ENCODE peak calls at places on chromosomes 12 and 14, in seven cellular contexts. One of them, this sample, is unnamed.

GRCh38 chr12:21666722-21667121 is 9.1 kb upstream of the LDHB start:
- DNase-seq in activated T-helper 1 cell treated with anti-CD3 and anti-CD28 coated beads, Interleukin-2, amount 50 U/mL, for 16 hours: no peak
- DNase-seq in CD4-positive, alpha-beta T cell: no peak
- DNase-seq in NCI-H524 treated with DMSO at 0.1 percent for 48 hours: no peak
- DNase-seq in A549: no peak
- DNase-seq in fibroblast of pulmonary artery: no peak
- DNase-seq in NCI-H1694: no peak
- DNase-seq in this sample: no peak

GRCh38 chr12:75553398-75553797 is 42.0 kb upstream of the KRR1 start:
- DNase-seq in activated T-helper 1 cell treated with anti-CD3 and anti-CD28 coated beads, Interleukin-2, amount 50 U/mL, for 16 hours: no peak
- DNase-seq in CD4-positive, alpha-beta T cell: no peak
- DNase-seq in NCI-H524 treated with DMSO at 0.1 percent for 48 hours: no peak
- DNase-seq in A549: no peak
- DNase-seq in fibroblast of pulmonary artery: no peak
- DNase-seq in NCI-H1694: no peak
- DNase-seq in this sample: no peak

GRCh38 chr12:110039085-110039807 is 9.1 kb downstream of the C12orf76 start:
- DNase-seq in activated T-helper 1 cell treated with anti-CD3 and anti-CD28 coated beads, Interleukin-2, amount 50 U/mL, for 16 hours: no peak
- DNase-seq in CD4-positive, alpha-beta T cell: peak; percentile 15
- DNase-seq in NCI-H524 treated with DMSO at 0.1 percent for 48 hours: no peak
- DNase-seq in A549: peak; percentile 92
- DNase-seq in fibroblast of pulmonary artery: peak; percentile 95
- DNase-seq in NCI-H1694: no peak
- DNase-seq in this sample: no peak

GRCh38 chr14:75548544-75548943 is 26.3 kb downstream of the BATF start:
- DNase-seq in activated T-helper 1 cell treated with anti-CD3 and anti-CD28 coated beads, Interleukin-2, amount 50 U/mL, for 16 hours: no peak
- DNase-seq in CD4-positive, alpha-beta T cell: no peak
- DNase-seq in NCI-H524 treated with DMSO at 0.1 percent for 48 hours: no peak
- DNase-seq in A549: no peak
- DNase-seq in fibroblast of pulmonary artery: peak; percentile 68
- DNase-seq in NCI-H1694: no peak
- DNase-seq in this sample: no peak

GRCh38 chr12:10501031-10501430 is 4.7 kb upstream of the EIF2S3B start:
- DNase-seq in activated T-helper 1 cell treated with anti-CD3 and anti-CD28 coated beads, Interleukin-2, amount 50 U/mL, for 16 hours: no peak
- DNase-seq in CD4-positive, alpha-beta T cell: no peak
- DNase-seq in NCI-H524 treated with DMSO at 0.1 percent for 48 hours: no peak
- DNase-seq in A549: no peak
- DNase-seq in fibroblast of pulmonary artery: peak; percentile 30
- DNase-seq in NCI-H1694: no peak
- DNase-seq in this sample: no peak

GRCh38 chr14:21258889-21259787 is 10.1 kb downstream of the HNRNPC start:
- DNase-seq in activated T-helper 1 cell treated with anti-CD3 and anti-CD28 coated beads, Interleukin-2, amount 50 U/mL, for 16 hours: no peak
- DNase-seq in CD4-positive, alpha-beta T cell: no peak
- DNase-seq in NCI-H524 treated with DMSO at 0.1 percent for 48 hours: no peak
- DNase-seq in A549: no peak
- DNase-seq in fibroblast of pulmonary artery: no peak
- DNase-seq in NCI-H1694: no peak
- DNase-seq in this sample: no peak

GRCh38 chr12:59665692-59666091 is 69.9 kb downstream of the SLC16A7 start:
- DNase-seq in activated T-helper 1 cell treated with anti-CD3 and anti-CD28 coated beads, Interleukin-2, amount 50 U/mL, for 16 hours: no peak
- DNase-seq in CD4-positive, alpha-beta T cell: no peak
- DNase-seq in NCI-H524 treated with DMSO at 0.1 percent for 48 hours: no peak
- DNase-seq in A549: no peak
- DNase-seq in fibroblast of pulmonary artery: no peak
- DNase-seq in NCI-H1694: no peak
- DNase-seq in this sample: no peak

GRCh38 chr12:57694459-57695019 is 607 bp downstream of the OS9 start:
- DNase-seq in activated T-helper 1 cell treated with anti-CD3 and anti-CD28 coated beads, Interleukin-2, amount 50 U/mL, for 16 hours: peak; percentile 4
- DNase-seq in CD4-positive, alpha-beta T cell: peak; percentile 1
- DNase-seq in NCI-H524 treated with DMSO at 0.1 percent for 48 hours: no peak
- DNase-seq in A549: no peak
- DNase-seq in fibroblast of pulmonary artery: no peak
- DNase-seq in NCI-H1694: peak; percentile 3
- DNase-seq in this sample: peak; percentile 13

GRCh38 chr14:27015046-27015445 is 417.2 kb upstream of the NOVA1 start:
- DNase-seq in activated T-helper 1 cell treated with anti-CD3 and anti-CD28 coated beads, Interleukin-2, amount 50 U/mL, for 16 hours: no peak
- DNase-seq in CD4-positive, alpha-beta T cell: no peak
- DNase-seq in NCI-H524 treated with DMSO at 0.1 percent for 48 hours: no peak
- DNase-seq in A549: no peak
- DNase-seq in fibroblast of pulmonary artery: peak; percentile 20
- DNase-seq in NCI-H1694: no peak
- DNase-seq in this sample: no peak

GRCh38 chr14:94100847-94101246 is 9.7 kb upstream of the IFI27 start:
- DNase-seq in activated T-helper 1 cell treated with anti-CD3 and anti-CD28 coated beads, Interleukin-2, amount 50 U/mL, for 16 hours: no peak
- DNase-seq in CD4-positive, alpha-beta T cell: no peak
- DNase-seq in NCI-H524 treated with DMSO at 0.1 percent for 48 hours: no peak
- DNase-seq in A549: peak; percentile 15
- DNase-seq in fibroblast of pulmonary artery: peak; percentile 59
- DNase-seq in NCI-H1694: no peak
- DNase-seq in this sample: no peak

GRCh38 chr12:5276327-5276880 is 155.5 kb upstream of the NTF3 start:
- DNase-seq in activated T-helper 1 cell treated with anti-CD3 and anti-CD28 coated beads, Interleukin-2, amount 50 U/mL, for 16 hours: no peak
- DNase-seq in CD4-positive, alpha-beta T cell: no peak
- DNase-seq in NCI-H524 treated with DMSO at 0.1 percent for 48 hours: no peak
- DNase-seq in A549: no peak
- DNase-seq in fibroblast of pulmonary artery: no peak
- DNase-seq in NCI-H1694: no peak
- DNase-seq in this sample: peak; percentile 11

GRCh38 chr12:17278946-17279345 is 673.0 kb upstream of the LMO3 start:
- DNase-seq in activated T-helper 1 cell treated with anti-CD3 and anti-CD28 coated beads, Interleukin-2, amount 50 U/mL, for 16 hours: no peak
- DNase-seq in CD4-positive, alpha-beta T cell: no peak
- DNase-seq in NCI-H524 treated with DMSO at 0.1 percent for 48 hours: no peak
- DNase-seq in A549: peak; percentile 4
- DNase-seq in fibroblast of pulmonary artery: no peak
- DNase-seq in NCI-H1694: peak; percentile 15
- DNase-seq in this sample: no peak

GRCh38 chr14:90715993-90716392 is 100.2 kb downstream of the TTC7B start:
- DNase-seq in activated T-helper 1 cell treated with anti-CD3 and anti-CD28 coated beads, Interleukin-2, amount 50 U/mL, for 16 hours: no peak
- DNase-seq in CD4-positive, alpha-beta T cell: no peak
- DNase-seq in NCI-H524 treated with DMSO at 0.1 percent for 48 hours: no peak
- DNase-seq in A549: no peak
- DNase-seq in fibroblast of pulmonary artery: no peak
- DNase-seq in NCI-H1694: no peak
- DNase-seq in this sample: no peak

GRCh38 chr12:124827588-124828184 is 36.0 kb downstream of the SCARB1 start:
- DNase-seq in activated T-helper 1 cell treated with anti-CD3 and anti-CD28 coated beads, Interleukin-2, amount 50 U/mL, for 16 hours: no peak
- DNase-seq in CD4-positive, alpha-beta T cell: no peak
- DNase-seq in NCI-H524 treated with DMSO at 0.1 percent for 48 hours: no peak
- DNase-seq in A549: peak; percentile 36
- DNase-seq in fibroblast of pulmonary artery: no peak
- DNase-seq in NCI-H1694: no peak
- DNase-seq in this sample: no peak

GRCh38 chr14:91119556-91120311 is 5.9 kb downstream of the DGLUCY start:
- DNase-seq in activated T-helper 1 cell treated with anti-CD3 and anti-CD28 coated beads, Interleukin-2, amount 50 U/mL, for 16 hours: no peak
- DNase-seq in CD4-positive, alpha-beta T cell: no peak
- DNase-seq in NCI-H524 treated with DMSO at 0.1 percent for 48 hours: no peak
- DNase-seq in A549: no peak
- DNase-seq in fibroblast of pulmonary artery: peak; percentile 53
- DNase-seq in NCI-H1694: no peak
- DNase-seq in this sample: no peak

GRCh38 chr12:53051058-53051880 is 1.4 kb downstream of the TNS2 start:
- DNase-seq in activated T-helper 1 cell treated with anti-CD3 and anti-CD28 coated beads, Interleukin-2, amount 50 U/mL, for 16 hours: no peak
- DNase-seq in CD4-positive, alpha-beta T cell: no peak
- DNase-seq in NCI-H524 treated with DMSO at 0.1 percent for 48 hours: no peak
- DNase-seq in A549: no peak
- DNase-seq in fibroblast of pulmonary artery: peak; percentile 81
- DNase-seq in NCI-H1694: peak; percentile 52
- DNase-seq in this sample: peak; percentile 59

GRCh38 chr14:97266653-97267052 is 469.5 kb downstream of the VRK1 start:
- DNase-seq in activated T-helper 1 cell treated with anti-CD3 and anti-CD28 coated beads, Interleukin-2, amount 50 U/mL, for 16 hours: no peak
- DNase-seq in CD4-positive, alpha-beta T cell: no peak
- DNase-seq in NCI-H524 treated with DMSO at 0.1 percent for 48 hours: no peak
- DNase-seq in A549: peak; percentile 8
- DNase-seq in fibroblast of pulmonary artery: no peak
- DNase-seq in NCI-H1694: no peak
- DNase-seq in this sample: no peak

GRCh38 chr12:7374423-7375144 is 69.4 kb downstream of the CD163L1 start:
- DNase-seq in activated T-helper 1 cell treated with anti-CD3 and anti-CD28 coated beads, Interleukin-2, amount 50 U/mL, for 16 hours: no peak
- DNase-seq in CD4-positive, alpha-beta T cell: no peak
- DNase-seq in NCI-H524 treated with DMSO at 0.1 percent for 48 hours: peak; percentile 75
- DNase-seq in A549: peak; percentile 56
- DNase-seq in fibroblast of pulmonary artery: peak; percentile 7
- DNase-seq in NCI-H1694: peak; percentile 66
- DNase-seq in this sample: peak; percentile 8

GRCh38 chr12:12443482-12443881 is 86.6 kb downstream of the BORCS5 start:
- DNase-seq in activated T-helper 1 cell treated with anti-CD3 and anti-CD28 coated beads, Interleukin-2, amount 50 U/mL, for 16 hours: no peak
- DNase-seq in CD4-positive, alpha-beta T cell: no peak
- DNase-seq in NCI-H524 treated with DMSO at 0.1 percent for 48 hours: no peak
- DNase-seq in A549: no peak
- DNase-seq in fibroblast of pulmonary artery: peak; percentile 67
- DNase-seq in NCI-H1694: no peak
- DNase-seq in this sample: peak; percentile 77

GRCh38 chr12:4353785-4354208 is 25.7 kb downstream of the FGF23 start:
- DNase-seq in activated T-helper 1 cell treated with anti-CD3 and anti-CD28 coated beads, Interleukin-2, amount 50 U/mL, for 16 hours: peak; percentile 4
- DNase-seq in CD4-positive, alpha-beta T cell: peak; percentile 16
- DNase-seq in NCI-H524 treated with DMSO at 0.1 percent for 48 hours: no peak
- DNase-seq in A549: no peak
- DNase-seq in fibroblast of pulmonary artery: peak; percentile 18
- DNase-seq in NCI-H1694: peak; percentile 9
- DNase-seq in this sample: peak; percentile 9

GRCh38 chr12:18158774-18159557 is 69.0 kb upstream of the RERGL start:
- DNase-seq in activated T-helper 1 cell treated with anti-CD3 and anti-CD28 coated beads, Interleukin-2, amount 50 U/mL, for 16 hours: no peak
- DNase-seq in CD4-positive, alpha-beta T cell: no peak
- DNase-seq in NCI-H524 treated with DMSO at 0.1 percent for 48 hours: no peak
- DNase-seq in A549: peak; percentile 13
- DNase-seq in fibroblast of pulmonary artery: peak; percentile 53
- DNase-seq in NCI-H1694: peak; percentile 66
- DNase-seq in this sample: peak; percentile 13

GRCh38 chr12:13536219-13536910 is 339.8 kb downstream of the EMP1 start:
- DNase-seq in activated T-helper 1 cell treated with anti-CD3 and anti-CD28 coated beads, Interleukin-2, amount 50 U/mL, for 16 hours: no peak
- DNase-seq in CD4-positive, alpha-beta T cell: no peak
- DNase-seq in NCI-H524 treated with DMSO at 0.1 percent for 48 hours: no peak
- DNase-seq in A549: no peak
- DNase-seq in fibroblast of pulmonary artery: no peak
- DNase-seq in NCI-H1694: no peak
- DNase-seq in this sample: no peak